ENCODE peak calls at places on chromosomes 7 and 10, in five cellular contexts. Q, S, F, X and K are unnamed samples. For H3K27me3, the result is how much of the 10 kb centered on the place peaks cover.

GRCh38 chr7:51321961-51322515 is 5.4 kb upstream of the COBL start:
- DNase-seq in Q (no peak), F (no peak), S (no peak), X (no peak), K (no peak)

GRCh38 chr7:145462463-145462862 is 626.6 kb upstream of the TPK1 start:
- DNase-seq in F (no peak), X (no peak), Q (no peak), S (no peak), K (no peak)

GRCh38 chr10:120473593-120473992 is 16.6 kb downstream of the PLPP4 start:
- DNase-seq in X (no peak), F (no peak), S (no peak), Q (no peak), K (no peak)

GRCh38 chr10:21499910-21500577 is 25.4 kb downstream of the SKIDA1 start:
- DNase-seq in Q (no peak), X (no peak), S (no peak), F (peak), K (no peak)

GRCh38 chr7:134140889-134141867 is 14.0 kb downstream of the LRGUK start:
- DNase-seq in X (peak), S (peak), Q (peak), F (peak), K (peak)

GRCh38 chr10:21746118-21746517 is 212.1 kb downstream of the MLLT10 start:
- DNase-seq in Q (no peak), X (no peak), S (no peak), F (no peak), K (no peak)

GRCh38 chr7:132125872-132126595 is 450.2 kb downstream of the PLXNA4 start:
- DNase-seq in X (no peak), F (no peak), Q (no peak), S (no peak), K (no peak)

GRCh38 chr10:58044072-58044471 is 223.6 kb downstream of the IPMK start:
- DNase-seq in S (no peak), Q (no peak), X (peak), F (no peak), K (peak)

GRCh38 chr10:122519144-122519543 is 41.4 kb upstream of the DMBT1 start:
- DNase-seq in S (no peak), F (no peak), X (no peak), Q (no peak), K (no peak)

GRCh38 chr7:468681-469590 is 50.7 kb downstream of the PDGFA start:
- DNase-seq in S (no peak), F (no peak), X (peak), Q (no peak), K (no peak)

GRCh38 chr10:97928897-97929296 is 79.3 kb downstream of the GOLGA7B start:
- DNase-seq in X (no peak), F (no peak), S (no peak), Q (no peak), K (no peak)

GRCh38 chr10:63788152-63788821 is 267.1 kb downstream of the REEP3 start:
- DNase-seq in X (no peak), F (no peak), S (no peak), Q (no peak), K (no peak)

GRCh38 chr7:336810-337566 is 47.0 kb downstream of the FOXL3 start:
- DNase-seq in Q (peak), S (no peak), X (no peak), F (no peak), K (no peak)

GRCh38 chr10:78913219-78914059 is 155.3 kb upstream of the ZMIZ1 start:
- DNase-seq in F (no peak), Q (no peak), S (no peak), X (no peak), K (no peak)

GRCh38 chr10:78915331-78915626 is 153.5 kb upstream of the ZMIZ1 start:
- DNase-seq in S (no peak), X (no peak), Q (no peak), F (no peak), K (no peak)

GRCh38 chr10:78914060-78914378 is 154.7 kb upstream of the ZMIZ1 start:
- DNase-seq in F (no peak), S (no peak), X (no peak), Q (no peak), K (no peak)

GRCh38 chr10:78914502-78915330 is 154.1 kb upstream of the ZMIZ1 start:
- DNase-seq in S (no peak), X (peak), Q (no peak), F (no peak), K (no peak)

GRCh38 chr10:78916227-78916626 is 152.5 kb upstream of the ZMIZ1 start:
- DNase-seq in F (no peak), Q (no peak), S (no peak), X (no peak), K (no peak)
- H3K27me3 ChIP-seq in F (under half), Q (under half), S (under half), X (under half), K (under half)

GRCh38 chr7:151409555-151410404 is at the start of gene WDR86:
- DNase-seq in Q (no peak), F (peak), X (no peak), S (no peak), K (no peak)

GRCh38 chr7:151412318-151412717 is 2.5 kb upstream of the WDR86 start:
- DNase-seq in X (no peak), Q (no peak), F (no peak), S (no peak), K (no peak)

GRCh38 chr7:151410405-151411390 is 860 bp upstream of the WDR86 start:
- DNase-seq in F (peak), Q (no peak), S (no peak), X (no peak), K (no peak)

GRCh38 chr7:151413241-151413640 is 3.4 kb upstream of the WDR86 start:
- DNase-seq in Q (no peak), F (no peak), S (no peak), X (no peak), K (no peak)

DNA sequence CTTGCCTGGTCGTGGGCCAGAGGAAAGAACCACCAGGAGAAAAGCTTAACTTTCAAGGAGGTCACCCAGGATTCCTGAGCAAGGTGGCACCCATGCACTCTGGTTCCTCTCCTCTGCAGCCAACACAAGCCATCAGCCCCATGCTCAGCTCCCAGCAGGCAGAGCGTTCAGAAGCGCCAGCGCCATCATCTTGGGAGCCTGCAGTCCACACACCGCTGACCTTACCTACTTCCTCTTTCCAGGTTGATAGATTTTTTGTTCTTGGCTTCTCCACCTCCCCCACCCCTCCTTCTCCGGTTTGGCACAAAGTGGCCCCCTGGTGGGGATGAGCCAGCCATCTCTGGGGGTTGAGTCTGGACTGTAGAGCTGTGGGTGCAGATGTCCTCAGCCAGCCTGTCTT is 1.7 kb upstream of the WDR86 start:
- DNase-seq in Q (no peak), F (no peak), X (no peak), S (no peak), K (no peak)
- H3K27me3 ChIP-seq in Q (under half), F (under half), X (under half), S (under half), K (half or more)

DNA sequence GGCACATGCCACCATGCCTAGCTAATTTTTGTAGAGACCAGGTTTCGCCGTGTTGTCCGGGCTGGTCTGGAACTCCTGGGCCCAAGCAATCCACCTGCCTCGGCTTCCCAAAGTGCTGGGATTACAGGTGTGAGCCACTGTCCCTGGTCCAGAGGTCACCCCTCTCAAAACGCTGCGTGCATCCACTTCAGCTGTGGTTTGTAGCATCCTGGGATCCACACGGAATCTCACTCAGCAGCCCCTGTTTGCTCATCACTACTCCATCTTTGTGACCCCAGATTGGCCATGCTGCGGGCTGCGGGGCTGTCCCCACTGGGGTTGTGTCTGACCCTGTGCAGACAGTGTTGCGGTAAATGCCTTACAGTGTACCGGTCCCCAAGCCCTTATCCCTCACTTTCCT is 3.5 kb downstream of the INPP5A start:
- DNase-seq in Q (no peak), F (no peak), X (no peak), S (no peak), K (no peak)
- H3K27me3 ChIP-seq in Q (under half), F (under half), X (under half), S (under half), K (under half)

DNA sequence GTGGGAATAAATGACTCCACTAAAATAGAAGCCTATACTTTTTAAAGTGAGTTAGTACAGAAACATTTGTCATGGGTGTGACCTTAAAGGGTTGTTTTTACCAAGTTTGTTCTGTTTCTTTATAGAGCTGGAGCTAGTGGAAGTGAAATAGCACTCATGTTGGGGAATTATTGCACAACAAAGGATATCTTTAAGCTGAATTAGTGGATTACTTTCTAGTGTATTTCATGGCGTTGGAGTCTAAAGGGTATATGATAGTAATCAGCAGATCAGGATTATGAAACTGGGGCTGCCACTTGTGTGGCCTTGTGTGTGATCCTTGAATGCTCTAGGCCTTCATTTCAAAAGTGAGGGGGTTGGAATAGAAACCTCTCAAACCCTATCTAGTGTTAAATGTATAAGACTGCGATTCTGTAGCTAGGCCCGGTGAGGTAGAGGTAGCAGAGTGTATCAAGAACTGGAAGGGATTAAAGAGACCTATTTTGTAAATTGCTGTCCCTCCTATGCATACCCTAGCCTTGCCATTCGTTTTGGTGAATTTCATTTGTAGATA is 123.7 kb downstream of the LYZL1 start:
- DNase-seq in Q (no peak), F (no peak), X (no peak), S (no peak), K (no peak)
- H3K27me3 ChIP-seq in Q (under half), F (under half), X (under half), S (under half), K (under half)